ENCODE peak calls at places on chromosomes 7 and 10, in six cellular contexts. V is T-helper 9 cell; B is H1; U is activated CD8-positive, alpha-beta memory T cell treated with anti-CD3 and anti-CD28 coated beads for 48 hours; A is nucleus accumbens; W is COR-L47. X is an unnamed sample.
A peak's percentile ranks its signal among the peaks of the same experiment; 100 is the strongest.

GRCh38 chr7:83466956-83467355 is 182.0 kb downstream of the SEMA3E start:
- DNase-seq in U (no peak), B (no peak), W (no peak), V (no peak), A (no peak), X (no peak)

GRCh38 chr7:140349172-140349771 is 49.1 kb downstream of the SLC37A3 start:
- DNase-seq in A (no peak), V (no peak), W (peak; percentile 32), U (no peak), B (no peak), X (no peak)

GRCh38 chr7:104931181-104931781 is 82.7 kb upstream of the KMT2E start:
- DNase-seq in V (no peak), A (no peak), U (no peak), B (no peak), W (peak; percentile 23), X (no peak)

GRCh38 chr10:10032991-10033390 is 984.7 kb upstream of the CELF2 start:
- DNase-seq in B (no peak), V (no peak), W (no peak), A (no peak), U (no peak), X (no peak)

GRCh38 chr10:16779375-16779774 is 37.8 kb downstream of the RSU1 start:
- DNase-seq in A (no peak), V (no peak), W (no peak), U (peak; percentile 34), B (no peak), X (peak; percentile 16)

GRCh38 chr10:99531696-99532050 is 1.1 kb upstream of the NKX2-3 start:
- DNase-seq in V (no peak), U (no peak), W (no peak), A (no peak), B (no peak), X (no peak)

GRCh38 chr10:102988404-102989314 is 70.6 kb downstream of the CNNM2 start:
- DNase-seq in W (no peak), B (no peak), U (no peak), A (no peak), V (no peak), X (no peak)

GRCh38 chr7:139595806-139596205 is 72.3 kb downstream of the CLEC2L start:
- DNase-seq in A (no peak), B (no peak), W (no peak), U (no peak), V (no peak), X (no peak)

GRCh38 chr7:140200102-140200989 is 23.6 kb upstream of the KDM7A start:
- DNase-seq in U (no peak), B (no peak), A (peak; percentile 15), V (no peak), W (no peak), X (no peak)

GRCh38 chr7:128236924-128237586 is 4.0 kb upstream of the LEP start:
- DNase-seq in V (no peak), U (no peak), W (no peak), A (no peak), B (no peak), X (no peak)

GRCh38 chr10:87177-88080 is 38.3 kb upstream of the TUBB8 start:
- DNase-seq in U (no peak), V (no peak), B (no peak), A (no peak), W (no peak), X (no peak)

GRCh38 chr10:97814996-97815395 is 34.6 kb upstream of the GOLGA7B start:
- DNase-seq in V (no peak), W (no peak), A (no peak), U (no peak), B (no peak), X (no peak)

GRCh38 chr7:100221767-100222444 is 2.2 kb downstream of the PVRIG start:
- DNase-seq in B (no peak), V (no peak), U (no peak), W (no peak), A (no peak), X (no peak)

GRCh38 chr10:43292745-43293676 is 26.1 kb upstream of the RASGEF1A start:
- DNase-seq in V (peak; percentile 18), B (no peak), W (peak; percentile 17), U (no peak), A (peak; percentile 29), X (peak; percentile 17)

X was measured in effector CD4-positive, alpha-beta T cell.